ENCODE peak calls at places on chromosomes 1 and 21, in four cellular contexts. One of them, this sample, is unnamed.

GRCh38 chr1:155871390-155871789 is 12.0 kb downstream of the SYT11 start:
- DNase-seq in A549: no peak
- DNase-seq in left ventricle myocardium inferior: peak; percentile 38
- DNase-seq in lung: no peak
- DNase-seq in this sample: peak; percentile 18

GRCh38 chr21:43361493-43362296 is 65.2 kb downstream of the SIK1 start:
- DNase-seq in A549: no peak
- DNase-seq in left ventricle myocardium inferior: peak; percentile 72
- DNase-seq in lung: no peak
- DNase-seq in this sample: no peak

GRCh38 chr1:92481598-92482403 is 4.9 kb downstream of the GFI1 start:
- DNase-seq in A549: no peak
- DNase-seq in left ventricle myocardium inferior: no peak
- DNase-seq in lung: no peak
- DNase-seq in this sample: no peak

GRCh38 chr1:217562229-217562878 is 68.5 kb downstream of the GPATCH2 start:
- DNase-seq in lung: no peak
- DNase-seq in left ventricle myocardium inferior: no peak
- DNase-seq in A549: peak; percentile 25
- DNase-seq in this sample: no peak

GRCh38 chr1:86394416-86394815 is 1.7 kb downstream of the ODF2L start:
- DNase-seq in lung: no peak
- DNase-seq in A549: no peak
- DNase-seq in left ventricle myocardium inferior: no peak
- DNase-seq in this sample: no peak

GRCh38 chr1:245874942-245875580 is 632.0 kb downstream of the SMYD3 start:
- DNase-seq in left ventricle myocardium inferior: peak; percentile 83
- DNase-seq in A549: no peak
- DNase-seq in lung: peak; percentile 78
- DNase-seq in this sample: peak; percentile 49

GRCh38 chr1:240794061-240794843 is 182.3 kb upstream of the GREM2 start:
- DNase-seq in A549: no peak
- DNase-seq in lung: no peak
- DNase-seq in left ventricle myocardium inferior: no peak
- DNase-seq in this sample: no peak

GRCh38 chr1:175673236-175674150 is 69.9 kb downstream of the TNR start:
- DNase-seq in A549: no peak
- DNase-seq in left ventricle myocardium inferior: no peak
- DNase-seq in lung: no peak
- DNase-seq in this sample: no peak

GRCh38 chr1:29398431-29398830 is 162.1 kb downstream of the PTPRU start:
- DNase-seq in left ventricle myocardium inferior: no peak
- DNase-seq in A549: no peak
- DNase-seq in lung: no peak
- DNase-seq in this sample: no peak

GRCh38 chr1:74964508-74964907 is 169.7 kb upstream of the LHX8 start:
- DNase-seq in left ventricle myocardium inferior: no peak
- DNase-seq in A549: no peak
- DNase-seq in lung: no peak
- DNase-seq in this sample: no peak

GRCh38 chr1:65791860-65792670 is 630 bp upstream of the PDE4B start:
- DNase-seq in lung: no peak
- DNase-seq in A549: no peak
- DNase-seq in left ventricle myocardium inferior: peak; percentile 11
- DNase-seq in this sample: no peak

GRCh38 chr1:54968581-54968980 is 11.8 kb upstream of the TMEM61 start:
- DNase-seq in A549: no peak
- DNase-seq in lung: no peak
- DNase-seq in left ventricle myocardium inferior: no peak
- DNase-seq in this sample: no peak

GRCh38 chr1:4002061-4002521 is 102.0 kb upstream of the C1orf174 start:
- DNase-seq in left ventricle myocardium inferior: no peak
- DNase-seq in A549: no peak
- DNase-seq in lung: no peak
- DNase-seq in this sample: no peak

GRCh38 chr1:58395355-58395754 is 151.2 kb downstream of the OMA1 start:
- DNase-seq in lung: no peak
- DNase-seq in left ventricle myocardium inferior: no peak
- DNase-seq in A549: peak; percentile 9
- DNase-seq in this sample: no peak

GRCh38 chr1:182671779-182672486 is 12.5 kb downstream of the RGS8 start:
- DNase-seq in left ventricle myocardium inferior: no peak
- DNase-seq in lung: no peak
- DNase-seq in A549: no peak
- DNase-seq in this sample: no peak

GRCh38 chr1:17564458-17565393 is 25.2 kb downstream of the ARHGEF10L start:
- DNase-seq in left ventricle myocardium inferior: no peak
- DNase-seq in lung: peak; percentile 51
- DNase-seq in A549: no peak
- DNase-seq in this sample: peak; percentile 83

GRCh38 chr1:61588736-61589381 is 136.1 kb downstream of the TM2D1 start:
- DNase-seq in lung: peak; percentile 55
- DNase-seq in A549: peak; percentile 73
- DNase-seq in left ventricle myocardium inferior: peak; percentile 34
- DNase-seq in this sample: peak; percentile 25

GRCh38 chr21:32386195-32386870 is 6.5 kb downstream of the URB1 start:
- DNase-seq in lung: no peak
- DNase-seq in A549: peak; percentile 35
- DNase-seq in left ventricle myocardium inferior: peak; percentile 60
- DNase-seq in this sample: peak; percentile 29

GRCh38 chr1:85998105-85998504 is 158.5 kb downstream of the COL24A1 start:
- DNase-seq in left ventricle myocardium inferior: no peak
- DNase-seq in lung: no peak
- DNase-seq in A549: no peak
- DNase-seq in this sample: no peak

GRCh38 chr1:203025721-203026665 is at the start of gene PPFIA4:
- DNase-seq in A549: peak; percentile 87
- DNase-seq in lung: peak; percentile 85
- DNase-seq in left ventricle myocardium inferior: peak; percentile 87
- DNase-seq in this sample: peak; percentile 94

GRCh38 chr21:35738342-35738961 is 321.9 kb downstream of the SETD4 start:
- DNase-seq in lung: no peak
- DNase-seq in A549: peak; percentile 2
- DNase-seq in left ventricle myocardium inferior: no peak
- DNase-seq in this sample: no peak

GRCh38 chr1:21956720-21957552 is 19.8 kb upstream of the HSPG2 start:
- DNase-seq in left ventricle myocardium inferior: peak; percentile 69
- DNase-seq in A549: no peak
- DNase-seq in lung: peak; percentile 82
- DNase-seq in this sample: peak; percentile 87

GRCh38 chr1:160681067-160681890 is 30.3 kb downstream of the CD48 start:
- DNase-seq in A549: peak; percentile 84
- DNase-seq in lung: peak; percentile 57
- DNase-seq in left ventricle myocardium inferior: peak; percentile 48
- DNase-seq in this sample: peak; percentile 14

GRCh38 chr1:31637915-31638673 is 6.6 kb downstream of the PEF1 start:
- DNase-seq in A549: no peak
- DNase-seq in lung: no peak
- DNase-seq in left ventricle myocardium inferior: no peak
- DNase-seq in this sample: no peak

GRCh38 chr1:109396513-109396839 is 1.2 kb downstream of the SORT1 start:
- DNase-seq in A549: no peak
- DNase-seq in left ventricle myocardium inferior: no peak
- DNase-seq in lung: no peak
- DNase-seq in this sample: no peak
- H3K4me3 ChIP-seq in A549: peak overlapping the region; percentile 86
- H3K4me3 ChIP-seq in left ventricle myocardium inferior: peak overlapping the region; percentile 74
- H3K4me3 ChIP-seq in lung: peak overlapping the region; percentile 19
- H3K4me3 ChIP-seq in this sample: peak overlapping the region; percentile 46

GRCh38 chr21:41766883-41767605 is at the start of gene RIPK4:
- DNase-seq in lung: peak; percentile 79
- DNase-seq in A549: peak; percentile 76
- DNase-seq in left ventricle myocardium inferior: no peak
- DNase-seq in this sample: peak; percentile 94
- H3K27ac ChIP-seq in lung: peak within 1 kb of the TSS; percentile 87
- H3K27ac ChIP-seq in A549: peak within 1 kb of the TSS; percentile 74
- H3K27ac ChIP-seq in left ventricle myocardium inferior: no peak within 1 kb of the TSS
- H3K27ac ChIP-seq in this sample: peak within 1 kb of the TSS; percentile 96

GRCh38 chr21:7947422-7947821 is 2574.0 kb upstream of the TPTE start:
- DNase-seq in lung: no peak
- DNase-seq in left ventricle myocardium inferior: no peak
- DNase-seq in A549: no peak
- DNase-seq in this sample: no peak
- H3K9me3 ChIP-seq in lung: peaks cover 43% of the 10 kb centered on the region
- H3K9me3 ChIP-seq in left ventricle myocardium inferior: no peaks in the 10 kb centered on the region
- H3K9me3 ChIP-seq in A549: peaks cover 26% of the 10 kb centered on the region
- H3K9me3 ChIP-seq in this sample: peaks cover 4% of the 10 kb centered on the region

GRCh38 chr1:26701995-26702679 is 6.3 kb downstream of the ARID1A start:
- DNase-seq in A549: no peak
- DNase-seq in left ventricle myocardium inferior: no peak
- DNase-seq in lung: no peak
- DNase-seq in this sample: no peak
- H3K4me3 ChIP-seq in A549: no peak overlapping the region
- H3K4me3 ChIP-seq in left ventricle myocardium inferior: no peak overlapping the region
- H3K4me3 ChIP-seq in lung: no peak overlapping the region
- H3K4me3 ChIP-seq in this sample: peak overlapping the region; percentile 2

GRCh38 chr1:185690527-185690926 is 43.7 kb upstream of the HMCN1 start:
- DNase-seq in left ventricle myocardium inferior: no peak
- DNase-seq in A549: no peak
- DNase-seq in lung: no peak
- DNase-seq in this sample: no peak

GRCh38 chr1:185695299-185695698 is 38.9 kb upstream of the HMCN1 start:
- DNase-seq in lung: no peak
- DNase-seq in left ventricle myocardium inferior: no peak
- DNase-seq in A549: no peak
- DNase-seq in this sample: no peak

GRCh38 chr1:185696419-185697150 is 37.6 kb upstream of the HMCN1 start:
- DNase-seq in A549: peak; percentile 18
- DNase-seq in lung: no peak
- DNase-seq in left ventricle myocardium inferior: no peak
- DNase-seq in this sample: no peak

GRCh38 chr1:185694081-185694480 is 40.1 kb upstream of the HMCN1 start:
- DNase-seq in lung: no peak
- DNase-seq in A549: no peak
- DNase-seq in left ventricle myocardium inferior: no peak
- DNase-seq in this sample: no peak

GRCh38 chr1:185693654-185694053 is 40.5 kb upstream of the HMCN1 start:
- DNase-seq in A549: no peak
- DNase-seq in lung: no peak
- DNase-seq in left ventricle myocardium inferior: no peak
- DNase-seq in this sample: no peak
- H3K27ac ChIP-seq in A549: no peak overlapping the region
- H3K27ac ChIP-seq in lung: peak overlapping the region; percentile 70
- H3K27ac ChIP-seq in left ventricle myocardium inferior: peak overlapping the region; percentile 68
- H3K27ac ChIP-seq in this sample: peak overlapping the region; percentile 28

DNA sequence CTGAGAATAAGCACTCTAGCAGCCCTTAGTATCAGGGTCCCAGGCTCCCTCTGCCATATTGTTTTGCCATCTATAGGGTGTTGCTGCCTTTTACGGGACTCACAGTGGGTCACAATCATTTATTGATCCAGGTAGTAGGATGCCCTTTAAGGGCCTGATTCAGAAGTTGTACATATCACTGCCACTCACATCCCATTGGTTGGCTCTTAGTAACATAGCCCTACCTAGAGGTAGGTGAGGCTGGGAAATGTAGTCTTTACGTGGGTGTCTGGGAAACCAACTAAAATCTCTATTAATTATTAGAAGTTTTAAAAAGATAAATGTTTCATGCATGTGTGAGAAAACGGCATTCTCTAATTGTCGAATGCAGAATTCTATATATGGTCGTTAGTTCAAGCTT is 78.8 kb upstream of the ATP5PO start:
- DNase-seq in left ventricle myocardium inferior: no peak
- DNase-seq in lung: no peak
- DNase-seq in A549: no peak
- DNase-seq in this sample: no peak
- H3K9me3 ChIP-seq in left ventricle myocardium inferior: peaks cover 15% of the 10 kb centered on the region
- H3K9me3 ChIP-seq in lung: peaks cover 6% of the 10 kb centered on the region
- H3K9me3 ChIP-seq in A549: no peaks in the 10 kb centered on the region
- H3K9me3 ChIP-seq in this sample: no peaks in the 10 kb centered on the region

This sample was measured in pancreas.